ENCODE peak calls at places on chromosomes 13 and 19, in four cellular contexts. K is H1, T is IMR-90, Z is neuronal stem cell. V is an unnamed sample.

GRCh38 chr13:26473571-26474230 is 83.8 kb upstream of the WASF3 start:
- DNase-seq in K (peak), T (no peak), Z (no peak), V (no peak)

GRCh38 chr19:17872251-17873001 is 681 bp downstream of the SLC5A5 start:
- DNase-seq in K (peak), T (no peak), Z (no peak), V (no peak)

GRCh38 chr13:113835461-113836274 is 28.2 kb downstream of the GAS6 start:
- DNase-seq in K (no peak), T (peak), Z (no peak), V (peak)

GRCh38 chr13:57630661-57631606 is 610 bp upstream of the PCDH17 start:
- DNase-seq in Z (no peak), T (no peak), K (peak), V (peak)

GRCh38 chr13:110444226-110444653 is 117.3 kb downstream of the RAB20 start:
- DNase-seq in Z (no peak), T (peak), K (no peak), V (peak)

GRCh38 chr13:45341799-45342584 is 1.0 kb upstream of the TPT1 start:
- DNase-seq in Z (no peak), T (no peak), K (no peak), V (peak)

GRCh38 chr13:110280231-110280813 is 26.6 kb downstream of the COL4A1 start:
- DNase-seq in K (no peak), T (no peak), Z (no peak), V (no peak)

GRCh38 chr13:91123456-91124127 is 223.9 kb upstream of the MIR17HG start:
- DNase-seq in K (no peak), Z (no peak), T (no peak), V (peak)

GRCh38 chr13:101382086-101382485 is 34.2 kb downstream of the NALCN start:
- DNase-seq in Z (no peak), T (no peak), K (no peak), V (no peak)

GRCh38 chr19:46542428-46543230 is 47.0 kb upstream of the PNMA8B start:
- DNase-seq in T (peak), K (peak), Z (peak), V (peak)

GRCh38 chr13:34162545-34162936 is 344.6 kb downstream of the RFC3 start:
- DNase-seq in K (no peak), Z (no peak), T (peak), V (no peak)

GRCh38 chr19:3520166-3521103 is 14.3 kb downstream of the FZR1 start:
- DNase-seq in K (no peak), T (no peak), Z (no peak), V (no peak)

GRCh38 chr13:39105110-39105509 is 66.9 kb downstream of the NHLRC3 start:
- DNase-seq in K (no peak), T (no peak), Z (no peak), V (no peak)

GRCh38 chr13:40706439-40706838 is 40.0 kb upstream of the FOXO1 start:
- DNase-seq in K (no peak), Z (no peak), T (no peak), V (no peak)
- H3K4ac ChIP-seq in K (no peak), Z (no peak), T (no peak), V (no peak)

GRCh38 chr19:7942981-7943443 is 454 bp downstream of the TIMM44 start:
- DNase-seq in T (no peak), Z (no peak), K (no peak), V (no peak)

GRCh38 chr19:7943444-7944176 is at the start of gene TIMM44:
- DNase-seq in Z (peak), T (peak), K (peak), V (peak)

GRCh38 chr19:7940841-7941240 is 2.6 kb downstream of the TIMM44 start:
- DNase-seq in K (no peak), Z (no peak), T (no peak), V (no peak)

GRCh38 chr19:7944177-7944761 is 803 bp upstream of the TIMM44 start:
- DNase-seq in K (peak), Z (peak), T (peak), V (peak)

DNA sequence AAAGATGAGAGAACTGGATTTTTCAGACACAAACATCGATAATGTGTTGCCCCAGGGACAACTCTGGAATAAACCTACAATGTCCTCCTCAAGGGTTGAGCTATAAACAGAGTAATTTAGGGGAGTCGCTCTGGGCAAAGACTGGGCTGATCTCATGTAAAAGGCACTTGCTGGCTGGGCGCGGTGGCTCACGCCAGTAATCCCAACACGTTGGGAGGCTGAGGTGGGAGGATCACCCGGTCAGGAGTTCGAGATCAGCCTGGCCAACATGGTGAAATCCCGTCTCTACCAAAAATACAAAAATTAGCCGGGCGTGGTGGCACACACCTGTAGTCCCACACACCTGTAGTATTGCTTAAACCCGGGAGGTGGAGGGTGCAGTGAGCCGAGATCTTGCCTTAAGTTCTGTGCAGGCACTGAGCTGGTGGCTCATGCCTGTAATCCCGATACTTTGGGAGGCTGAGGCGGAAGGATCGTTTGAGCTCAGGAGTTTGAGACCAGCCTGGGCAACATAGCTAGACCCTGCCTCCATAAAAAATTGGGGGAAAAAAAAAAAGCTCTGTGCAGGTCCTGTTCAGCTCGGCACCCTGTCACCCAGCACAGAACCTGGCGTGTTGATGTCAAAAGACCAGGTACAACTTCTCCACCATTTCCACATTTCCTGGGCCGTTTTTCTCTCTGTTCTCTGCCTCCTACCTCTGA is 1.4 kb downstream of the TIMM44 start:
- DNase-seq in T (no peak), Z (no peak), K (no peak), V (no peak)
- H3K9ac ChIP-seq in T (no peak), Z (no peak), K (no peak), V (peak)

DNA sequence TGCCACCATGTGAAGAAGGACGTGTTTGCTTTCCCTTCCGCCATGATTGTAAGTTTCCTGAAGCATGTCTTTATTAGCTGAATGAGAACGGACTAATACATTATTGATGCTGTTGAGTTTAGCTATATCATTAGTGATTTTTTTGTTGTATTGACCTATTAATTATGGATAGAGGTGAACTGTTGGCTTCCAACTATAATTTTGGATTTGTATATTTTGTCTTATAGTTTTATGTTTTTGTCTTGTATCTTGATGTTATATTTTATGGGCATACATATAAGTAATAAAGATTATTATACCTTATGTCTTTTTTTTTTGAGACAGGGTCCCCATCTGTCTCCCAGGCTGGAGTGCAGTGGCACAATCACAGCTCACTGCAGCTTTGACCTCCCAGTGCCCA is 45.6 kb downstream of the ZNF627 start:
- DNase-seq in K (no peak), T (no peak), Z (no peak), V (no peak)
- H3K4ac ChIP-seq in K (no peak), T (no peak), Z (no peak), V (no peak)

GRCh38 chr19:41323023-41323422 is 13.1 kb downstream of the CCDC97 start:
- DNase-seq in Z (no peak), T (peak), K (no peak), V (peak)
- H3K9ac ChIP-seq in Z (no peak), T (peak), K (no peak), V (peak)

GRCh38 chr19:16113727-16114126 is 2.0 kb downstream of the RAB8A start:
- DNase-seq in Z (no peak), K (no peak), T (no peak), V (no peak)
- H3K4ac ChIP-seq in Z (no peak), K (no peak), T (no peak), V (no peak)

GRCh38 chr13:73061478-73062275 is 2.9 kb downstream of the KLF5 start:
- DNase-seq in K (no peak), T (no peak), Z (no peak), V (no peak)
- H3K9ac ChIP-seq in K (no peak), T (no peak), Z (no peak), V (no peak)